ENCODE peak calls at places on chromosomes 7 and 10, in ten cellular contexts. One of them, this sample, is unnamed.

GRCh38 chr7:155166673-155167370 is 96.7 kb downstream of the HTR5A start:
- DNase-seq in K562: peak
- DNase-seq in A549: no peak
- DNase-seq in tibial nerve: no peak
- DNase-seq in HCT116: peak
- DNase-seq in uterus: peak
- DNase-seq in spleen: no peak
- DNase-seq in breast epithelium: peak
- DNase-seq in heart left ventricle: peak
- DNase-seq in testis: no peak
- DNase-seq in this sample: no peak

GRCh38 chr7:139543801-139544603 is 20.5 kb downstream of the CLEC2L start:
- DNase-seq in K562: peak
- DNase-seq in A549: no peak
- DNase-seq in tibial nerve: no peak
- DNase-seq in HCT116: peak
- DNase-seq in uterus: no peak
- DNase-seq in spleen: no peak
- DNase-seq in breast epithelium: no peak
- DNase-seq in heart left ventricle: no peak
- DNase-seq in testis: peak
- DNase-seq in this sample: peak

GRCh38 chr10:98748298-98748697 is 301.6 kb upstream of the HPS1 start:
- DNase-seq in K562: peak
- DNase-seq in A549: no peak
- DNase-seq in tibial nerve: no peak
- DNase-seq in HCT116: peak
- DNase-seq in uterus: no peak
- DNase-seq in spleen: no peak
- DNase-seq in breast epithelium: no peak
- DNase-seq in heart left ventricle: no peak
- DNase-seq in testis: peak
- DNase-seq in this sample: peak

GRCh38 chr7:112938895-112939588 is 147.6 kb downstream of the GPR85 start:
- DNase-seq in K562: peak
- DNase-seq in A549: peak
- DNase-seq in tibial nerve: peak
- DNase-seq in HCT116: no peak
- DNase-seq in uterus: peak
- DNase-seq in spleen: peak
- DNase-seq in breast epithelium: no peak
- DNase-seq in heart left ventricle: no peak
- DNase-seq in testis: peak
- DNase-seq in this sample: peak

GRCh38 chr7:50329775-50330174 is 25.3 kb downstream of the IKZF1 start:
- DNase-seq in K562: no peak
- DNase-seq in A549: no peak
- DNase-seq in tibial nerve: no peak
- DNase-seq in HCT116: no peak
- DNase-seq in uterus: no peak
- DNase-seq in spleen: no peak
- DNase-seq in breast epithelium: no peak
- DNase-seq in heart left ventricle: no peak
- DNase-seq in testis: no peak
- DNase-seq in this sample: no peak

GRCh38 chr7:20030915-20031362 is 186.2 kb downstream of the MACC1 start:
- DNase-seq in K562: no peak
- DNase-seq in A549: no peak
- DNase-seq in tibial nerve: no peak
- DNase-seq in HCT116: peak
- DNase-seq in uterus: no peak
- DNase-seq in spleen: no peak
- DNase-seq in breast epithelium: no peak
- DNase-seq in heart left ventricle: no peak
- DNase-seq in testis: no peak
- DNase-seq in this sample: no peak

GRCh38 chr7:28891192-28891872 is 66.8 kb downstream of the TRIL start:
- DNase-seq in K562: no peak
- DNase-seq in A549: no peak
- DNase-seq in tibial nerve: no peak
- DNase-seq in HCT116: no peak
- DNase-seq in uterus: no peak
- DNase-seq in spleen: no peak
- DNase-seq in breast epithelium: no peak
- DNase-seq in heart left ventricle: no peak
- DNase-seq in testis: no peak
- DNase-seq in this sample: no peak

GRCh38 chr7:5695037-5695708 is 86.3 kb downstream of the RNF216 start:
- DNase-seq in K562: no peak
- DNase-seq in A549: no peak
- DNase-seq in tibial nerve: no peak
- DNase-seq in HCT116: no peak
- DNase-seq in uterus: peak
- DNase-seq in spleen: peak
- DNase-seq in breast epithelium: peak
- DNase-seq in heart left ventricle: peak
- DNase-seq in testis: peak
- DNase-seq in this sample: no peak

GRCh38 chr10:99920901-99921300 is 88.8 kb downstream of the DNMBP start:
- DNase-seq in K562: no peak
- DNase-seq in A549: no peak
- DNase-seq in tibial nerve: no peak
- DNase-seq in HCT116: no peak
- DNase-seq in uterus: no peak
- DNase-seq in spleen: no peak
- DNase-seq in breast epithelium: no peak
- DNase-seq in heart left ventricle: no peak
- DNase-seq in testis: no peak
- DNase-seq in this sample: no peak
- TF ChIP-seq POLR2A in K562: no peak
- TF ChIP-seq POLR2A in A549: no peak
- TF ChIP-seq POLR2A in tibial nerve: no peak
- TF ChIP-seq POLR2A in HCT116: no peak
- TF ChIP-seq POLR2A in uterus: no peak
- TF ChIP-seq POLR2A in spleen: no peak
- TF ChIP-seq POLR2A in breast epithelium: no peak
- TF ChIP-seq POLR2A in heart left ventricle: no peak
- TF ChIP-seq POLR2A in testis: no peak
- TF ChIP-seq POLR2A in this sample: no peak

GRCh38 chr10:13337827-13338196 is 10.3 kb downstream of the SEPHS1 start:
- DNase-seq in K562: no peak
- DNase-seq in A549: no peak
- DNase-seq in tibial nerve: no peak
- DNase-seq in HCT116: no peak
- DNase-seq in uterus: no peak
- DNase-seq in spleen: no peak
- DNase-seq in breast epithelium: no peak
- DNase-seq in heart left ventricle: no peak
- DNase-seq in testis: no peak
- DNase-seq in this sample: no peak

GRCh38 chr10:13335881-13336280 is 12.2 kb downstream of the SEPHS1 start:
- DNase-seq in K562: no peak
- DNase-seq in A549: no peak
- DNase-seq in tibial nerve: no peak
- DNase-seq in HCT116: no peak
- DNase-seq in uterus: no peak
- DNase-seq in spleen: no peak
- DNase-seq in breast epithelium: no peak
- DNase-seq in heart left ventricle: no peak
- DNase-seq in testis: no peak
- DNase-seq in this sample: no peak

GRCh38 chr10:13334556-13334955 is 13.5 kb downstream of the SEPHS1 start:
- DNase-seq in K562: no peak
- DNase-seq in A549: no peak
- DNase-seq in tibial nerve: no peak
- DNase-seq in HCT116: no peak
- DNase-seq in uterus: no peak
- DNase-seq in spleen: no peak
- DNase-seq in breast epithelium: no peak
- DNase-seq in heart left ventricle: no peak
- DNase-seq in testis: no peak
- DNase-seq in this sample: no peak

GRCh38 chr10:13338337-13339128 is 9.6 kb downstream of the SEPHS1 start:
- DNase-seq in K562: no peak
- DNase-seq in A549: no peak
- DNase-seq in tibial nerve: no peak
- DNase-seq in HCT116: no peak
- DNase-seq in uterus: no peak
- DNase-seq in spleen: no peak
- DNase-seq in breast epithelium: no peak
- DNase-seq in heart left ventricle: no peak
- DNase-seq in testis: no peak
- DNase-seq in this sample: no peak

DNA sequence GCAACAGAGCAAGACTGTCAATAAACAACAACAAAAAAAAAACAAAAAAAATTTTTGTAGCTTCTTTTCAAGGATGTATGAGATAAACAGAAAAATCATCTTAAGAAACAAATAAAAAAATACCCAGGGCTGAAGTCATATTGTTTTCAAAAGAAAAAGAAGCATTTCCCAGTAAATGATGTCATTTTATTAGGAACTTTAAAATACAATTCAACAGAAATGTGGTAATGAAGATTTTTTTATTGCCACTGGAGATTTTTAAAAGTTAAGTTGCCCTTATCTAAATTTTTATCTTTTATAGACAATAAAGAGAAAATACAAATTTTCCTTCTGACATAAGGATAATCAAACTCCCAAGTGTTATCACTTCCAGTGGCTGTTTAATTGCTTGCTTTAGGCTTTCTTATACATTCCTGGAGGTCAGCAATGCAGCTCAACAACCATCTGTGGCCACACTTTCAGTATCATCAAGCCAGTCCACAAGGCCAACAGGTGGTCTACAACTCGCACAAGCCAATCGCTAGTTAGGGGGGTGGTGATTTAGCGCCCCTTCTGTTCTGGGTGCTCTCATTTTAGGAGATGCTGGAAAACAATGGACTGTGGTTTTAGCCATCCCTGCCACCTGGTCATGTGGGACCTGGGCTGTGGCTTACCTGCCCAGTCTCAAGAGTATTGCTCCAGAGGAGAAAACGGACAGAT is 10.8 kb downstream of the SEPHS1 start:
- DNase-seq in K562: no peak
- DNase-seq in A549: no peak
- DNase-seq in tibial nerve: no peak
- DNase-seq in HCT116: no peak
- DNase-seq in uterus: no peak
- DNase-seq in spleen: no peak
- DNase-seq in breast epithelium: no peak
- DNase-seq in heart left ventricle: no peak
- DNase-seq in testis: no peak
- DNase-seq in this sample: no peak
- TF ChIP-seq POLR2A in K562: no peak
- TF ChIP-seq POLR2A in A549: no peak
- TF ChIP-seq POLR2A in tibial nerve: no peak
- TF ChIP-seq POLR2A in HCT116: no peak
- TF ChIP-seq POLR2A in uterus: no peak
- TF ChIP-seq POLR2A in spleen: no peak
- TF ChIP-seq POLR2A in breast epithelium: no peak
- TF ChIP-seq POLR2A in heart left ventricle: no peak
- TF ChIP-seq POLR2A in testis: no peak
- TF ChIP-seq POLR2A in this sample: no peak

DNA sequence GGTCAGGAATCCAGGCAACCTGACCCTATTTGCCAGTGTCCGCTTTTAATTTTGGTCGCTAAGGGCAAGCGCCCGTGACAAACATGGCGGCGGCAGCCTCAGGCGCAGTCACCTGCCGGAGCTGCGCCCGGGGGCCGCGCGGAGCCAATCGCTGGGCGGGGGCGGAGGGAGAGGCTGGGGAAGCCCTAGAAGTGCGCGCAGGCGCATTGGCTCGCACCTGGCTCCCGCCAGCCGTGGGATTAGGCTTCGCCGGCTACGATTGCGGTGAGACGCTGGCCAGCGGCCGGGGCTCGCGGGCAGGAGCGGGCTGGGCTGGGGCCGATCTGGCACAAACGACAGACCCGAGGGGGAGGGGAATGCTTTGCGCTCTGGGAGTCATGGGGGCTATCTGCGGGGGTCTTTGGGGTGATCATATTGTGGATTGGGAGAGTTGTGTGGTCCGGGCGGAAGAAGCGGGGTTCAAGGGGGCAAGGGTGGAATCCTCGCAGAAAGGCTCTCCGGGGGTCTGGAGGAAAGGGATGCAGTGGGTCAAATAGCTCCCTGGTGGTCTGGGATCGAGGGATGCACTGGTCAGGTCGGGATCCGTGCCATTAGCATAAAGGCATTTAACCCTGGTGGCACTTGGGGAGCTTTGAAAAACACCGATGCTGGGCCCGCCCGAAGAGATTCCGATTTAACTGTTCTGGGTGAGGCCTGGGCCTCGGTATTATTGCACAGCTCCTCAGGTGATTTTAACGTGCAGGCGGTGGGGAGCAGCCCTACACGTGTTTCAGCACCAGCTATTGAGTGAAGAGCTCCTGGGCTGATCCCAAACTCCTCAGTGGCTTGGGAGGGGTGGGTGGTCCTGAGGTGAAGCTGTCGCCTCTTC is 10.1 kb upstream of the C10orf95 start:
- DNase-seq in K562: peak
- DNase-seq in A549: peak
- DNase-seq in tibial nerve: peak
- DNase-seq in HCT116: peak
- DNase-seq in uterus: peak
- DNase-seq in spleen: peak
- DNase-seq in breast epithelium: peak
- DNase-seq in heart left ventricle: peak
- DNase-seq in testis: peak
- DNase-seq in this sample: peak
- TF ChIP-seq POLR2A in K562: peak
- TF ChIP-seq POLR2A in A549: peak
- TF ChIP-seq POLR2A in tibial nerve: no peak
- TF ChIP-seq POLR2A in HCT116: peak
- TF ChIP-seq POLR2A in uterus: peak
- TF ChIP-seq POLR2A in spleen: no peak
- TF ChIP-seq POLR2A in breast epithelium: no peak
- TF ChIP-seq POLR2A in heart left ventricle: peak
- TF ChIP-seq POLR2A in testis: no peak
- TF ChIP-seq POLR2A in this sample: no peak

GRCh38 chr7:142108728-142109505 is 2.6 kb upstream of the MGAM2 start:
- DNase-seq in K562: no peak
- DNase-seq in A549: no peak
- DNase-seq in tibial nerve: no peak
- DNase-seq in HCT116: no peak
- DNase-seq in uterus: no peak
- DNase-seq in spleen: no peak
- DNase-seq in breast epithelium: no peak
- DNase-seq in heart left ventricle: no peak
- DNase-seq in testis: no peak
- DNase-seq in this sample: no peak

GRCh38 chr7:142110098-142110497 is 1.4 kb upstream of the MGAM2 start:
- DNase-seq in K562: no peak
- DNase-seq in A549: no peak
- DNase-seq in tibial nerve: no peak
- DNase-seq in HCT116: no peak
- DNase-seq in uterus: no peak
- DNase-seq in spleen: no peak
- DNase-seq in breast epithelium: no peak
- DNase-seq in heart left ventricle: no peak
- DNase-seq in testis: no peak
- DNase-seq in this sample: no peak

GRCh38 chr7:142110638-142111037 is 880 bp upstream of the MGAM2 start:
- DNase-seq in K562: no peak
- DNase-seq in A549: no peak
- DNase-seq in tibial nerve: no peak
- DNase-seq in HCT116: no peak
- DNase-seq in uterus: no peak
- DNase-seq in spleen: no peak
- DNase-seq in breast epithelium: no peak
- DNase-seq in heart left ventricle: no peak
- DNase-seq in testis: no peak
- DNase-seq in this sample: no peak

GRCh38 chr7:142112086-142112485 is 568 bp downstream of the MGAM2 start:
- DNase-seq in K562: no peak
- DNase-seq in A549: no peak
- DNase-seq in tibial nerve: no peak
- DNase-seq in HCT116: no peak
- DNase-seq in uterus: no peak
- DNase-seq in spleen: no peak
- DNase-seq in breast epithelium: no peak
- DNase-seq in heart left ventricle: no peak
- DNase-seq in testis: no peak
- DNase-seq in this sample: no peak

GRCh38 chr7:142111509-142111908 is at the start of gene MGAM2:
- DNase-seq in K562: no peak
- DNase-seq in A549: no peak
- DNase-seq in tibial nerve: no peak
- DNase-seq in HCT116: no peak
- DNase-seq in uterus: no peak
- DNase-seq in spleen: no peak
- DNase-seq in breast epithelium: no peak
- DNase-seq in heart left ventricle: no peak
- DNase-seq in testis: no peak
- DNase-seq in this sample: no peak
- TF ChIP-seq POLR2A in K562: no peak
- TF ChIP-seq POLR2A in A549: no peak
- TF ChIP-seq POLR2A in tibial nerve: no peak
- TF ChIP-seq POLR2A in HCT116: no peak
- TF ChIP-seq POLR2A in uterus: no peak
- TF ChIP-seq POLR2A in spleen: no peak
- TF ChIP-seq POLR2A in breast epithelium: no peak
- TF ChIP-seq POLR2A in heart left ventricle: no peak
- TF ChIP-seq POLR2A in testis: no peak
- TF ChIP-seq POLR2A in this sample: no peak

This sample was measured in erythroblast.